ENCODE peak calls at places on chromosomes 3 and 15, in eight cellular contexts. I, U, Z, Y, H, L, C and F are unnamed samples.

GRCh38 chr15:52067545-52067926 is 45.0 kb downstream of the BCL2L10 start:
- DNase-seq in L (no peak), H (no peak), C (no peak), Y (no peak), U (no peak), Z (no peak), I (no peak), F (no peak)

GRCh38 chr3:136617123-136617700 is 135.0 kb downstream of the STAG1 start:
- DNase-seq in I (no peak), C (no peak), L (no peak), Z (no peak), U (peak; percentile 22), Y (no peak), H (peak; percentile 20), F (no peak)

GRCh38 chr3:24487325-24488242 is 7.1 kb downstream of the THRB start:
- DNase-seq in L (no peak), Y (no peak), C (no peak), U (peak; percentile 72), H (no peak), Z (no peak), I (no peak), F (no peak)

GRCh38 chr3:139521811-139522210 is 17.7 kb downstream of the RBP1 start:
- DNase-seq in Z (no peak), Y (no peak), I (no peak), C (no peak), L (no peak), U (no peak), H (no peak), F (no peak)

GRCh38 chr3:88957751-88958452 is 149.5 kb upstream of the EPHA3 start:
- DNase-seq in Y (no peak), C (no peak), I (peak; percentile 82), H (peak; percentile 73), Z (peak; percentile 84), U (peak; percentile 80), L (no peak), F (peak; percentile 77)

GRCh38 chr3:116057403-116058006 is 387.8 kb downstream of the LSAMP start:
- DNase-seq in I (no peak), U (peak; percentile 85), L (no peak), H (no peak), C (no peak), Z (no peak), Y (no peak), F (no peak)

GRCh38 chr3:60246361-60246760 is 1004.9 kb downstream of the FHIT start:
- DNase-seq in L (no peak), Y (no peak), H (no peak), I (no peak), U (no peak), Z (no peak), C (no peak), F (no peak)

GRCh38 chr15:34038023-34038403 is 991 bp downstream of the AVEN start:
- DNase-seq in H (no peak), C (no peak), L (no peak), I (no peak), Y (no peak), U (no peak), Z (no peak), F (no peak)

GRCh38 chr15:90266061-90266431 is 574 bp downstream of the NGRN start:
- DNase-seq in Z (peak; percentile 66), H (peak; percentile 25), I (peak; percentile 32), C (peak; percentile 28), Y (peak; percentile 6), L (peak; percentile 71), U (peak; percentile 50), F (no peak)

GRCh38 chr3:16932877-16933276 is 48.1 kb downstream of the PLCL2 start:
- DNase-seq in U (no peak), Y (no peak), I (no peak), C (no peak), L (no peak), Z (no peak), H (no peak), F (no peak)

GRCh38 chr15:94263341-94264273 is 32.2 kb downstream of the MCTP2 start:
- DNase-seq in I (no peak), H (peak; percentile 89), Y (no peak), U (no peak), C (no peak), Z (no peak), L (no peak), F (no peak)

GRCh38 chr15:39411102-39411989 is 169.5 kb upstream of the THBS1 start:
- DNase-seq in H (peak; percentile 28), I (no peak), Y (no peak), U (peak; percentile 86), Z (no peak), C (no peak), L (no peak), F (peak; percentile 23)